ENCODE peak calls at places on chromosomes 2 and 18, in eight cellular contexts. T is GM23248; H is stomach; C is effector memory CD4-positive, alpha-beta T cell; Z is transverse colon; U is heart left ventricle; J is A673; G is tibial nerve. L is an unnamed sample. For H3K36me3 and H3K27me3, the result is how much of the 10 kb centered on the place peaks cover.

GRCh38 chr2:28635251-28635650 is 116.4 kb upstream of the PPP1CB start:
- DNase-seq in J (no peak), C (no peak), T (no peak), Z (no peak), H (peak), G (no peak), U (peak), L (no peak)

GRCh38 chr18:41326311-41326710 is 628.7 kb upstream of the PIK3C3 start:
- DNase-seq in C (no peak), T (no peak), Z (no peak), H (no peak), J (no peak), G (no peak), U (no peak), L (no peak)

GRCh38 chr2:233418761-233419625 is 64.7 kb downstream of the DGKD start:
- DNase-seq in C (no peak), U (peak), G (no peak), T (no peak), J (no peak), H (peak), Z (no peak), L (no peak)

GRCh38 chr18:31101148-31102019 is 837 bp downstream of the DSC2 start:
- DNase-seq in T (no peak), J (no peak), C (no peak), U (peak), H (peak), Z (peak), G (peak), L (peak)

GRCh38 chr18:10038268-10038667 is 124.5 kb downstream of the VAPA start:
- DNase-seq in G (no peak), H (peak), J (no peak), Z (no peak), U (no peak), T (no peak), C (no peak), L (no peak)

GRCh38 chr2:171432206-171432968 is 1.4 kb downstream of the METTL8 start:
- DNase-seq in C (no peak), Z (no peak), H (no peak), U (no peak), T (peak), G (no peak), J (no peak), L (no peak)

GRCh38 chr2:229910832-229911412 is 10.9 kb downstream of the TRIP12 start:
- DNase-seq in U (no peak), Z (no peak), J (peak), C (no peak), G (no peak), H (no peak), T (peak), L (no peak)

GRCh38 chr2:151861171-151861570 is 33.0 kb upstream of the ARL5A start:
- DNase-seq in G (no peak), H (no peak), C (no peak), J (no peak), U (no peak), Z (no peak), T (no peak), L (no peak)

GRCh38 chr2:207227062-207227748 is 61.5 kb upstream of the KLF7 start:
- DNase-seq in J (no peak), H (no peak), Z (peak), T (peak), C (no peak), G (no peak), U (peak), L (peak)

GRCh38 chr2:42758341-42758740 is 5.6 kb downstream of the OXER1 start:
- DNase-seq in Z (no peak), U (no peak), G (no peak), H (no peak), J (no peak), C (no peak), T (no peak), L (no peak)

GRCh38 chr2:42761554-42761953 is 2.4 kb downstream of the OXER1 start:
- DNase-seq in U (no peak), C (no peak), J (no peak), H (no peak), G (no peak), Z (no peak), T (no peak), L (no peak)

GRCh38 chr2:42756150-42756549 is 7.8 kb downstream of the OXER1 start:
- DNase-seq in Z (no peak), C (no peak), J (no peak), T (no peak), G (no peak), H (no peak), U (no peak), L (no peak)

GRCh38 chr2:42756956-42757513 is 6.9 kb downstream of the OXER1 start:
- DNase-seq in G (no peak), T (no peak), C (no peak), H (no peak), Z (no peak), J (no peak), U (no peak), L (no peak)

GRCh38 chr2:42758751-42759150 is 5.2 kb downstream of the OXER1 start:
- DNase-seq in G (no peak), Z (no peak), U (no peak), C (no peak), J (no peak), H (no peak), T (no peak), L (no peak)
- H3K36me3 ChIP-seq in G (under half), Z (under half), U (under half), C (under half), J (under half), H (under half), T (under half), L (under half)

DNA sequence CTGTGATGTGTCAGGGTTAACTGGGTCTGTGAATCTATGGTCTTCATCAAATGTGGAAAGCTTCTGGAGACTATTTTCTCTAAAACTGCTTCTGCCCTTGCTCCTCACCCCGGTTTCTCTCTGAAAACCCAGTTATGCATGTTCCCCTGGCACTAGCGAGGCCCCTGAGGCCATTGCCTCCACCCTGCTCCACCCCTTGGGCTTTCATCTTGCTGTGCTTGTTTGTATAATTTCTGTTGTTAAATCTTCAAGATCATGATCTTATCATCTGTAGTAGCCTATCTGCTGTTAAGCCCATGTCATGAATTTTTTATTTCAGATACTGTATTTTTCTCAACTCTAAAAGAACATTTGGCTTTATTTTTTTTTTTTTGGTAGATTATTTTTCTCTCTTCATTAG is 14.9 kb upstream of the ANO7 start:
- DNase-seq in G (no peak), J (no peak), C (no peak), T (no peak), Z (no peak), U (no peak), H (no peak), L (no peak)
- H3K27ac ChIP-seq in G (no peak), J (no peak), C (no peak), T (no peak), Z (no peak), U (no peak), H (no peak), L (no peak)

GRCh38 chr18:48422947-48423378 is 13.8 kb upstream of the ZBTB7C start:
- DNase-seq in H (no peak), Z (no peak), C (no peak), U (no peak), T (no peak), G (no peak), J (no peak), L (no peak)
- H3K27me3 ChIP-seq in H (under half), Z (under half), C (under half), U (under half), T (half or more), G (under half), J (under half), L (under half)

GRCh38 chr18:74453642-74454198 is 3.4 kb downstream of the DIPK1C start:
- DNase-seq in U (no peak), T (no peak), C (no peak), H (no peak), J (no peak), G (no peak), Z (no peak), L (no peak)
- H3K36me3 ChIP-seq in U (under half), T (under half), C (under half), H (under half), J (under half), G (under half), Z (under half), L (under half)

GRCh38 chr2:177187631-177188312 is 24.8 kb upstream of the HNRNPA3 start:
- DNase-seq in H (no peak), J (peak), U (no peak), T (peak), C (no peak), Z (peak), G (no peak), L (no peak)
- H3K27ac ChIP-seq in H (no peak), J (no peak), U (no peak), T (no peak), C (no peak), Z (peak), G (no peak), L (no peak)

GRCh38 chr18:26544459-26544858 is 3.9 kb downstream of the KCTD1 start:
- DNase-seq in H (no peak), G (no peak), J (no peak), Z (no peak), U (no peak), T (no peak), C (no peak), L (no peak)
- H3K27me3 ChIP-seq in H (under half), G (under half), J (under half), Z (under half), U (under half), T (under half), C (under half), L (under half)

DNA sequence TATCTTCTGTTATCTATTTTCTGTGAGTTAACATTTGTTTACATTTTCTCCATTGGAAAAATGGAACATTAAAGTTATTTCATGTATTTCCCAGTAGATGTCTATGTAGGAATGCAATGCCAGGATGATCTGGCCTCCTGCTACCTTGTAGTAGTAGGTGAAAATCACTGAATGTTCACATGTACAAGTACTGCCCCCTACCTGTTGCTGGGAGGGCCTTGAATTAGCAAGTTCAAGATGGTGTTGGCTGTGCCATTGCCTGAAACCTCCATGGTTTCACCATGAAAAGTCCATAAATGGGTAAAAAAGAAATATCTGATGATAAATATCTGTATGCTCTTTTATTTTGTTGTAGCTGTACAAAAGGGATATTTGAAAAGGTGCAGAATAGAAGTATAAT is 30.7 kb downstream of the XRCC5 start:
- DNase-seq in C (peak), G (no peak), T (peak), J (peak), Z (no peak), H (peak), U (no peak), L (no peak)
- H3K36me3 ChIP-seq in C (half or more), G (under half), T (half or more), J (half or more), Z (under half), H (half or more), U (half or more), L (half or more)

DNA sequence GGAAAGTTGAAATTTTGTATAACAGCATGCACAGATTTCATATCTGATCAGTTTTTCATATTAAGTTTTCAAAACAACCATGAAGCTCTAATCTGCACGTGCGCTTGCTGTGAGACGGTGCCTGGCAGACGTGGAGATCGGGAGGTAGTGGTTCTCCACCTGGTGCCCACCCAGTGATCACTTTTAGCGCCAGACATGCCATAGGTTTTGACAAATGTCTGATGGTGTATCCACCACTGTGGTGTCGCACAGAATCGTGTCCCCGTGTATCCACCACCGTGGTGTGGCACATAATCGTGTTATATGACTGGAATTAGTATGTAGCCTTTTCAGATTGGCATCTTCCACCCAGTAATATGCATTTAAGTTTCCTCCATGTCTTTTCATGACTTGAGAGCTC is 40.9 kb upstream of the KCNG2 start:
- DNase-seq in H (no peak), C (no peak), U (no peak), T (no peak), Z (peak), J (no peak), G (no peak), L (no peak)
- H3K27ac ChIP-seq in H (no peak), C (no peak), U (no peak), T (no peak), Z (no peak), J (no peak), G (no peak), L (no peak)

L was measured in pancreas.